ENCODE peak calls at places on chromosomes 3 and 15, in six cellular contexts. R, U, A, G, C and Z are unnamed samples.

GRCh38 chr15:56496635-56497034 is 31.7 kb upstream of the MNS1 start:
- DNase-seq in G (peak), A (no peak), C (peak), U (peak), R (peak), Z (peak)

GRCh38 chr3:105731686-105732085 is 137.1 kb downstream of the CBLB start:
- DNase-seq in A (no peak), G (no peak), C (no peak), R (peak), U (no peak), Z (no peak)

GRCh38 chr15:61794276-61794675 is 266.0 kb downstream of the VPS13C start:
- DNase-seq in U (no peak), G (no peak), C (no peak), R (no peak), A (no peak), Z (peak)

GRCh38 chr3:22959593-22959992 is 243.5 kb upstream of the UBE2E2 start:
- DNase-seq in U (peak), G (no peak), C (no peak), R (no peak), A (no peak), Z (no peak)

GRCh38 chr3:65339160-65339559 is 651.4 kb upstream of the ADAMTS9 start:
- DNase-seq in R (no peak), A (no peak), C (no peak), U (no peak), G (no peak), Z (no peak)

GRCh38 chr15:88016373-88016772 is 240.2 kb downstream of the NTRK3 start:
- DNase-seq in A (no peak), R (no peak), C (no peak), G (no peak), U (no peak), Z (no peak)

GRCh38 chr15:64895285-64896065 is 16.2 kb upstream of the ANKDD1A start:
- DNase-seq in U (no peak), A (no peak), G (no peak), C (no peak), R (peak), Z (peak)

GRCh38 chr3:8486945-8487344 is 14.7 kb upstream of the LMCD1 start:
- DNase-seq in G (no peak), A (no peak), U (peak), R (no peak), C (peak), Z (no peak)

GRCh38 chr15:63042879-63043340 is 363 bp downstream of the TPM1 start:
- DNase-seq in R (no peak), G (no peak), C (no peak), A (no peak), U (peak), Z (no peak)

GRCh38 chr3:43176666-43177065 is 70.8 kb upstream of the POMGNT2 start:
- DNase-seq in U (no peak), C (no peak), A (no peak), R (no peak), G (no peak), Z (no peak)

GRCh38 chr3:67564008-67564407 is 90.4 kb downstream of the SUCLG2 start:
- DNase-seq in A (no peak), C (no peak), R (peak), U (no peak), G (no peak), Z (no peak)

GRCh38 chr15:89824607-89824867 is 9.9 kb upstream of the ANPEP start:
- DNase-seq in A (no peak), G (no peak), C (no peak), U (no peak), R (no peak), Z (no peak)

GRCh38 chr15:27844018-27844666 is 255.0 kb downstream of the OCA2 start:
- DNase-seq in U (no peak), C (no peak), R (peak), G (no peak), A (no peak), Z (peak)

GRCh38 chr3:47475029-47475569 is 642 bp downstream of the SCAP start:
- DNase-seq in G (no peak), A (no peak), R (peak), C (no peak), U (no peak), Z (peak)

GRCh38 chr3:132284006-132284405 is 33.2 kb upstream of the ACP3 start:
- DNase-seq in U (peak), A (no peak), C (peak), R (no peak), G (no peak), Z (peak)

GRCh38 chr3:112889357-112889756 is 42.7 kb upstream of the CD200R1L start:
- DNase-seq in C (no peak), U (peak), G (no peak), R (no peak), A (no peak), Z (no peak)

GRCh38 chr3:117665311-117665710 is 955.7 kb downstream of the TUSC7 start:
- DNase-seq in R (no peak), G (no peak), C (no peak), A (no peak), U (no peak), Z (no peak)

GRCh38 chr15:56919708-56920637 is 1.5 kb downstream of the TCF12 start:
- DNase-seq in C (peak), G (no peak), A (no peak), U (peak), R (peak), Z (peak)

GRCh38 chr3:131711114-131711786 is 208.5 kb upstream of the MRPL3 start:
- DNase-seq in G (no peak), C (no peak), R (no peak), U (peak), A (no peak), Z (no peak)

GRCh38 chr15:28123408-28124023 is 24.4 kb upstream of the OCA2 start:
- DNase-seq in G (peak), R (peak), A (peak), C (peak), U (peak), Z (peak)

GRCh38 chr3:118144919-118145318 is 889.7 kb downstream of the IGSF11 start:
- DNase-seq in G (no peak), U (peak), A (no peak), C (no peak), R (no peak), Z (no peak)

GRCh38 chr3:170988378-170988777 is 38.1 kb downstream of the SLC2A2 start:
- DNase-seq in A (no peak), R (no peak), G (no peak), U (no peak), C (no peak), Z (no peak)

GRCh38 chr3:71395927-71396695 is 187.4 kb downstream of the FOXP1 start:
- DNase-seq in R (peak), A (no peak), G (no peak), C (peak), U (no peak), Z (peak)

GRCh38 chr3:44511238-44511567 is 33.7 kb upstream of the ZNF445 start:
- DNase-seq in A (no peak), G (no peak), R (no peak), C (no peak), U (no peak), Z (peak)

GRCh38 chr3:148911173-148911572 is 46.1 kb downstream of the CPA3 start:
- DNase-seq in U (peak), R (no peak), A (no peak), G (no peak), C (peak), Z (no peak)

GRCh38 chr3:71478568-71478967 is 105.0 kb downstream of the FOXP1 start:
- DNase-seq in U (peak), A (no peak), R (peak), C (no peak), G (no peak), Z (peak)

GRCh38 chr3:155026999-155027591 is 53.0 kb upstream of the MME start:
- DNase-seq in C (no peak), U (peak), G (no peak), R (peak), A (no peak), Z (peak)

GRCh38 chr3:50536471-50537180 is 30.9 kb downstream of the C3orf18 start:
- DNase-seq in C (no peak), A (no peak), U (no peak), G (no peak), R (peak), Z (no peak)

GRCh38 chr3:131688370-131688769 is 185.6 kb upstream of the MRPL3 start:
- DNase-seq in C (peak), U (no peak), G (no peak), R (no peak), A (no peak), Z (no peak)

GRCh38 chr15:99010743-99011142 is 3.2 kb upstream of the PGPEP1L start:
- DNase-seq in A (no peak), U (no peak), G (no peak), C (peak), R (peak), Z (peak)

GRCh38 chr3:99410789-99411311 is 227.5 kb upstream of the COL8A1 start:
- DNase-seq in A (no peak), G (peak), C (no peak), U (no peak), R (peak), Z (peak)

GRCh38 chr15:88932271-88932874 is 19.2 kb upstream of the MFGE8 start:
- DNase-seq in A (no peak), R (no peak), U (no peak), C (no peak), G (no peak), Z (no peak)

GRCh38 chr15:40217166-40217785 is 21.6 kb upstream of the PAK6 start:
- DNase-seq in U (peak), A (no peak), R (peak), C (peak), G (peak), Z (peak)

GRCh38 chr15:88029696-88030095 is 226.8 kb downstream of the NTRK3 start:
- DNase-seq in U (no peak), R (no peak), C (no peak), A (no peak), G (peak), Z (no peak)

GRCh38 chr3:242986-243706 is 46.6 kb downstream of the CHL1 start:
- DNase-seq in U (no peak), C (no peak), G (no peak), R (peak), A (no peak), Z (no peak)

GRCh38 chr3:128902426-128902825 is 23.0 kb downstream of the ACAD9 start:
- DNase-seq in R (no peak), A (no peak), C (no peak), U (no peak), G (no peak), Z (no peak)

GRCh38 chr15:70826634-70827033 is 27.3 kb downstream of the LARP6 start:
- DNase-seq in R (peak), A (no peak), C (peak), U (no peak), G (no peak), Z (peak)

GRCh38 chr3:116280130-116280740 is 165.1 kb downstream of the LSAMP start:
- DNase-seq in R (no peak), G (no peak), U (no peak), C (no peak), A (no peak), Z (no peak)

GRCh38 chr3:17742092-17742836 is at the start of gene TBC1D5:
- DNase-seq in A (peak), C (peak), R (peak), U (peak), G (peak), Z (peak)

GRCh38 chr3:17741621-17742091 is 775 bp downstream of the TBC1D5 start:
- DNase-seq in A (no peak), C (peak), G (no peak), R (no peak), U (peak), Z (no peak)

GRCh38 chr3:17742837-17743659 is 617 bp upstream of the TBC1D5 start:
- DNase-seq in C (no peak), U (no peak), R (peak), A (no peak), G (no peak), Z (no peak)

GRCh38 chr3:17738921-17739320 is 3.5 kb downstream of the TBC1D5 start:
- DNase-seq in C (no peak), G (no peak), R (no peak), A (no peak), U (no peak), Z (no peak)

DNA sequence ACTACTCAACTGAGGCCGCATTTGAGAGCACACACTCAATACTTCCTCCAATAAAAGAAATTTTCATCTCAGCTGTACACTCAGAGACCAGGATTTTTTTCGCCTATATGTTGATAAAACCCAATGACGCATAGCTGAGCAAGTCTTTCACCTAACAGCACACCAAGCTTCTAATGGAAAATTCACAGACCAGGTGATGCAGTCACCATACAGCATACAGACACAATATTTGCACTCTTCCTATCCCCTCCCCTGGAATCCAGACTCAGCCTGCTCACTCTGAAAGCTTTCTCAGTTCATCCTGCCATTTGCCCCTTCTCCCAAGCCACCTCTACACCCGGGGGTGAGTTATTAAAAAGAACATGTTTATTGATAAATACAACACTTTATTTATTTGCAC is 1.7 kb downstream of the TBC1D5 start:
- DNase-seq in C (peak), A (no peak), U (peak), R (peak), G (no peak), Z (peak)
- H3K4me3 ChIP-seq in C (no peak), A (no peak), U (no peak), R (peak), G (peak), Z (peak)

GRCh38 chr3:42066516-42067181 is 24.5 kb upstream of the TRAK1 start:
- DNase-seq in C (peak), R (peak), A (no peak), G (peak), U (peak), Z (peak)
- H3K4ac ChIP-seq in C (no peak), R (peak), A (no peak), G (no peak), U (no peak), Z (peak)

DNA sequence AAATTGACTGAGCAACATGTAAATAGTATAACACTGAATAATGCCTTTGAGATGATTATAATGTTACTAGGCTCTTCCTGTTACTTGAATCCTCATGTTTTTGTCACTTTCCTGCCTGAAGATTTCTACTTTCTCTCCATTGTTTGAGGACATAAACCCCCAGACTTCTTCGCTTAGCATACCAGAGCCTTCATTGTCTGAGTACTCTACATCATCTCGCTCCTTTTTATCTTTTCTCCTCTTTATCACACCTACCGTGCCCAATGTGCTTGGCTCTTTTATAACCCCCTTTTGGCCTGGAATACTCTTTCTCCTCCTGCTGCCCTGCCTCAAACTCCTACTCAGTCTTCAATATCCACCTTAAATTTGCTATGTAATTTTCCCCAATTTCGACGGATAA is 30.3 kb upstream of the MGA start:
- DNase-seq in U (peak), A (no peak), R (no peak), C (no peak), G (no peak), Z (no peak)
- H3K4me3 ChIP-seq in U (no peak), A (no peak), R (no peak), C (no peak), G (no peak), Z (no peak)

GRCh38 chr15:59352683-59353082 is 20.0 kb downstream of the MYO1E start:
- DNase-seq in U (no peak), G (no peak), R (no peak), C (no peak), A (no peak), Z (no peak)

GRCh38 chr15:59355730-59356129 is 16.9 kb downstream of the MYO1E start:
- DNase-seq in A (no peak), U (no peak), G (no peak), C (no peak), R (no peak), Z (no peak)

GRCh38 chr15:59350421-59350732 is 22.3 kb downstream of the MYO1E start:
- DNase-seq in C (no peak), U (no peak), R (no peak), A (no peak), G (no peak), Z (no peak)

GRCh38 chr15:59352189-59352588 is 20.5 kb downstream of the MYO1E start:
- DNase-seq in G (no peak), C (no peak), U (no peak), R (no peak), A (no peak), Z (no peak)

DNA sequence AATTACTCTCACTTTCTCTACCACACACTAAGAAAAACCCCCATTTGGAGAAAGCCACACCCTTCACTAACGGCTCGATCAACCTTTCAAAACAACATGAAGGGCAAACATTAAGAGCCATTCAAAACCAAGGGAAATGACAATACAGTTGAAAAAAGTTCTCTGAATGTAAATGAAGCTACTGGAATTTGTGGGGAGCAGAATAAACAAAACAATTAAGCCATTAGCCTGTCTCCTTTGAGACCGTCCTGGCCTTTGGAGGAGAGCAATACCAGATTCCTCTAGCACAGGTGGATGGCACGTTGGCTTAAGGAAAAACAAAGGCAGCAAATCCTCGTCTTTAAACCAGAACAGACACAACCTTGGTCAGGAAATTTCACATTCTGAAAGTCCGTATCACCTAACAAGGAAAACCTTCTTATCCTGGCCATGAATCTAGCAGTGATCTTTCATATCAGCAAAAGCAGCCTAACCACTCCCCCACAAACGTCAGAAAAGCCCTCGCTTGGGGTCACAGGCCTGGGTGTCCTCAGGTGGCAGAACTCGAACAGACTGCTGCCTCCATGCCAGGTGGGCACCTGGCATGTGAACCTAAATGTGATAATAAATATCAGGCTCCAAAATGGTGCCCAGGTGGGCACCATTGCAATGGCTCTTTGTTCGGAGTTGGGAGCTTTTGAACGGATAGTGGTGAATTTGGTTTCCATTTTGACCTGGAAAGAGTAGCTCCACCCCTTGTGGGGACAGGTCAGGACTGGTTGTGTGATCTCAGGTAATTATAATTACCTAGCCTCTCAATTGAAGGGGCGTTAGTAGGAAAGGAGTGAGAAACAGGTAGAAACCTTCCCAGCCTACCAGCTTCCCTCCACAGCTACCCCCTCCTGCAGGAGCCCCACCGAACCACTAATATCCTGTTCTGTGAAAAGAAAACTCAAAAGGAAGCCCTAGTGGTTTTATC is 18.4 kb downstream of the MYO1E start:
- DNase-seq in C (no peak), G (no peak), A (peak), R (no peak), U (peak), Z (no peak)
- H3K4ac ChIP-seq in C (no peak), G (no peak), A (peak), R (no peak), U (no peak), Z (peak)

GRCh38 chr15:31377030-31377429 is 50.4 kb downstream of the KLF13 start:
- DNase-seq in A (no peak), U (no peak), R (no peak), C (no peak), G (no peak), Z (no peak)
- H3K4me3 ChIP-seq in A (no peak), U (no peak), R (no peak), C (no peak), G (no peak), Z (no peak)

GRCh38 chr3:134464693-134465385 is 20.9 kb downstream of the ANAPC13 start:
- DNase-seq in A (no peak), C (no peak), R (no peak), U (peak), G (no peak), Z (no peak)
- H3K4ac ChIP-seq in A (no peak), C (no peak), R (peak), U (no peak), G (peak), Z (no peak)